ENCODE peak calls at places on chromosomes 2 and 18, in six cellular contexts. H is astrocyte, K is H9, Q is mesendoderm, M is keratinocyte, R is neural progenitor cell. U is an unnamed sample.

GRCh38 chr2:19119326-19120001 is 239.0 kb downstream of the OSR1 start:
- DNase-seq in Q (no peak), R (peak), K (no peak), H (no peak), M (no peak), U (no peak)

GRCh38 chr2:133844214-133844892 is 276.1 kb upstream of the NCKAP5 start:
- DNase-seq in R (peak), Q (peak), M (peak), K (peak), H (peak), U (peak)

GRCh38 chr2:74495440-74495839 is 4.0 kb downstream of the LBX2 start:
- DNase-seq in H (no peak), R (no peak), Q (no peak), M (no peak), K (no peak), U (no peak)

GRCh38 chr2:12501469-12502147 is 215.1 kb upstream of the TRIB2 start:
- DNase-seq in R (no peak), M (no peak), H (no peak), Q (no peak), K (no peak), U (no peak)

GRCh38 chr2:29920631-29921559 is 491 bp downstream of the ALK start:
- DNase-seq in Q (peak), M (no peak), R (peak), H (peak), K (peak), U (no peak)

GRCh38 chr2:196489366-196489765 is 150.1 kb upstream of the CCDC150 start:
- DNase-seq in Q (no peak), M (no peak), H (no peak), K (no peak), R (no peak), U (no peak)

GRCh38 chr2:186426153-186427016 is 59.7 kb upstream of the ZC3H15 start:
- DNase-seq in H (peak), K (no peak), M (no peak), Q (no peak), R (no peak), U (no peak)

GRCh38 chr2:109320195-109320935 is 191.4 kb downstream of the SH3RF3 start:
- DNase-seq in H (no peak), R (no peak), Q (no peak), M (no peak), K (no peak), U (no peak)

GRCh38 chr18:48992791-48993555 is 42.2 kb upstream of the SMAD7 start:
- DNase-seq in R (no peak), M (no peak), Q (peak), H (no peak), K (no peak), U (no peak)

GRCh38 chr2:109209412-109209811 is 80.4 kb downstream of the SH3RF3 start:
- DNase-seq in R (no peak), M (no peak), Q (peak), H (peak), K (no peak), U (no peak)

GRCh38 chr2:223414646-223415045 is 187.5 kb downstream of the SCG2 start:
- DNase-seq in Q (no peak), M (no peak), H (peak), K (no peak), R (no peak), U (no peak)

GRCh38 chr18:79806976-79807841 is 9.5 kb downstream of the KCNG2 start:
- DNase-seq in H (no peak), K (no peak), R (no peak), M (no peak), Q (no peak), U (no peak)

GRCh38 chr2:30216157-30216556 is 15.2 kb upstream of the LBH start:
- DNase-seq in K (no peak), Q (no peak), H (peak), M (no peak), R (no peak), U (no peak)

GRCh38 chr2:7845332-7845731 is 836.5 kb upstream of the ID2 start:
- DNase-seq in K (no peak), H (peak), R (no peak), Q (no peak), M (no peak), U (no peak)

GRCh38 chr2:79630060-79630459 is 117.2 kb downstream of the CTNNA2 start:
- DNase-seq in Q (peak), H (peak), K (peak), R (no peak), M (no peak), U (no peak)

GRCh38 chr2:169005994-169006393 is 25.1 kb downstream of the ABCB11 start:
- DNase-seq in R (no peak), H (no peak), M (no peak), Q (no peak), K (no peak), U (no peak)

GRCh38 chr2:71679481-71679880 is 226.1 kb downstream of the DYSF start:
- DNase-seq in M (no peak), Q (no peak), H (no peak), R (no peak), K (no peak), U (no peak)

GRCh38 chr18:23779696-23780303 is 90.5 kb downstream of the LAMA3 start:
- DNase-seq in Q (peak), H (peak), R (no peak), K (no peak), M (no peak), U (no peak)

GRCh38 chr2:158142568-158143332 is 41.1 kb downstream of the UPP2 start:
- DNase-seq in M (no peak), K (no peak), H (peak), Q (peak), R (no peak), U (no peak)

GRCh38 chr2:120854766-120855530 is 119.3 kb downstream of the GLI2 start:
- DNase-seq in Q (no peak), H (no peak), K (no peak), M (no peak), R (no peak), U (no peak)

GRCh38 chr2:134582547-134582899 is 136.3 kb downstream of the TMEM163 start:
- DNase-seq in K (no peak), R (no peak), M (no peak), H (no peak), Q (no peak), U (no peak)

GRCh38 chr2:10235099-10235908 is 67.4 kb upstream of the HPCAL1 start:
- DNase-seq in R (no peak), Q (no peak), H (peak), M (no peak), K (no peak), U (no peak)

GRCh38 chr18:10726198-10727068 is 200.6 kb downstream of the NAPG start:
- DNase-seq in Q (no peak), K (no peak), M (no peak), R (no peak), H (no peak), U (no peak)

GRCh38 chr2:37599688-37600525 is 71.5 kb downstream of the CDC42EP3 start:
- DNase-seq in R (no peak), M (no peak), Q (no peak), H (no peak), K (no peak), U (no peak)

GRCh38 chr2:164439235-164439634 is 182.0 kb downstream of the GRB14 start:
- DNase-seq in K (no peak), R (no peak), H (no peak), Q (no peak), M (no peak), U (no peak)

GRCh38 chr2:118806797-118807667 is 40.4 kb downstream of the EN1 start:
- DNase-seq in R (peak), Q (peak), M (no peak), K (no peak), H (no peak), U (no peak)

GRCh38 chr2:225006730-225007129 is 35.5 kb downstream of the DOCK10 start:
- DNase-seq in M (no peak), K (no peak), R (no peak), Q (no peak), H (no peak), U (no peak)

GRCh38 chr2:77631007-77631406 is 108.8 kb upstream of the LRRTM4 start:
- DNase-seq in K (no peak), H (no peak), Q (no peak), R (no peak), M (no peak), U (no peak)

GRCh38 chr2:95297639-95298395 is 670 bp downstream of the KCNIP3 start:
- DNase-seq in K (no peak), M (no peak), H (no peak), Q (no peak), R (no peak), U (no peak)

GRCh38 chr18:45441110-45441842 is 174.0 kb upstream of the SLC14A2 start:
- DNase-seq in H (no peak), K (no peak), R (no peak), M (peak), Q (peak), U (no peak)

GRCh38 chr2:106982350-106982749 is 96.4 kb upstream of the ST6GAL2 start:
- DNase-seq in M (no peak), K (no peak), R (no peak), H (peak), Q (no peak), U (no peak)

GRCh38 chr2:239067196-239067865 is 219.4 kb downstream of the TWIST2 start:
- DNase-seq in K (no peak), Q (no peak), M (no peak), H (no peak), R (no peak), U (no peak)

GRCh38 chr2:237429761-237430160 is 15.8 kb upstream of the COL6A3 start:
- DNase-seq in M (no peak), Q (no peak), K (no peak), R (no peak), H (no peak), U (no peak)
- H3K27ac ChIP-seq in M (no peak), Q (no peak), K (no peak), R (no peak), H (peak), U (no peak)

DNA sequence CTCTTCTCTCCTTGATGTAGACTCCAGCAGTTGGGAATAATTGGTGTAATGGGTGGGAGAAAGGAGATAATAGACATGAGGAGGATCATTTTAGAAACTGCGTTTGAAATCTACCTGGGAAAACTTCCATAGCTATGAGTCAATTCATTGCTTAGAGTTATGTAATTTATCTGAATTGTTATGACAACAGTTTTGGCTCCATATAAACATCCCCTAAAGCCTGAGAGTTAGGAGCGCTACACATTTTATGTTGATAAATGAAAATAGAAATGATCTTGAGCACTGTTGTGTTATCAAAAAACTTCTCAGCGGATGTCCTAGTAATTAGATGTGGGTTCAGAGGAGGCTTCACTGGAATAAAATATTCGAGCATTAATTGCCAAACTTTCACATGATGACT is 573.4 kb downstream of the TSN start:
- DNase-seq in M (no peak), Q (no peak), R (no peak), K (no peak), H (no peak), U (no peak)
- H3K9ac ChIP-seq in M (no peak), Q (no peak), R (no peak), K (no peak), H (no peak), U (no peak)

DNA sequence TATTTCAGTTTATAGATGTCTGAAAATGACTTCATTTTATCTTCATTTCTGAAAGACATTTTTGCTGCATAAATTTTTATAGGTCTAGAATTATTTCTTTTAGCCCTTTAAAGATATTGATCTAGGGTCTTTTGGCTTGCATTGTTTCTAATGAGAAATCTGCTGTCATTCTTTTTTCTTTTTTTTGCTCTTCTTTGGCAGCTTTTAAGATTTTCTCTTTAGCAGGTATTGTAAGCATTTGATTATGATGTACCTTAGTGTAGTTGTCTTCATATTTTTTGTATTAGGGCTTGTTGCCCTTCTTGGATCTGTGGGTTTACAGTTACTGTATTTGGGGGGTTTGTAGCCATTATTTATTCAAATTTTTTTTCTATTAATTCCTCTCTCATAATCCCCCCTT is 66.0 kb upstream of the IL1R1 start:
- DNase-seq in H (no peak), R (no peak), M (no peak), Q (no peak), K (no peak), U (no peak)
- H3K27ac ChIP-seq in H (no peak), R (no peak), M (no peak), Q (no peak), K (no peak), U (no peak)

GRCh38 chr2:130819915-130820861 is 16.5 kb upstream of the ARHGEF4 start:
- DNase-seq in Q (peak), H (no peak), R (peak), M (no peak), K (peak), U (no peak)
- H3K9ac ChIP-seq in Q (peak), H (no peak), R (no peak), M (peak), K (no peak), U (no peak)

DNA sequence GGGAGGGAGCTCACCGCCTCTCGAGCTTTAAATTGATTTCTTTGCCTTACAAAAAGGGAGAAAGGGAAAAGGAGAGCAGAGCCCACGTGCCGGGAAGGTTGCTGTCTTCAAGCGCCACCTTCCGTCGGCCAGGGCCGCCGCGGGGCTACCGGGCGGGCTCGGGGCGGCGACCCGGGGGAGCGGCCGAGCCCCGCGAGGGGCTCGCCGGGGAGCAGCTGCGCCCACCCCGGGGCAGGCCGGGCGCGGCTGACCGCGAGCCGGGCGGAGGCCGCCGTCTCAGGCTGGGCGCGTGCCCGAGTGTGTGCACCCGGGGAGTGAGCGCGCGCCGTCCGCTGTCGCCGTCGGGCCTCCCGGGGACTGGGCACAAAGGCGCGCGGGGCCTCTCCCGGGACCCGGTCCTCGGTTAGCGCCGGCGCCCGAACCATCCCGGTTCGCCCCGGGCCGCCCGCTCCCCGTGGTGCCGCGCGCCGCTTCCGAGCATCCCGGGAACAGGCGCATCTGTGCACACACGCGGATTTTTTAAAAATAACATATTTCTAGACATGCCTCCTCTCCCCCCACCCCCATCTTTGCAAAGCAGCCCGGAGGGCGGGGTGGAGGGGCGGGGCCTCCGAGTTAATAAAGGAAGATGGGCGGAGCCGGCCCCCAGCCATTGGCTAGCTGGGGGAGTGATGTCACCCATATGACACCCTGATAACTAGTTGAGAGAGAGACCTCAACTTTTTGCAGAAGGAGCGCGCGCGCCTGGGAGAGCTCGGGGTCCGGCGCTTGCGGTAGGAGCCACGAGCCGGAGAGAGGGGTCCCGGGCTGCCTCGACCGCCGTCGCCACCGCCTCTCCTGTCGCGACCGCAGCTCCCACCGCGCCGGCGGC is at the start of gene SOX11:
- DNase-seq in R (peak), K (peak), M (no peak), Q (peak), H (peak), U (peak)
- H3K27ac ChIP-seq in R (peak), K (no peak), M (no peak), Q (peak), H (peak), U (peak)

DNA sequence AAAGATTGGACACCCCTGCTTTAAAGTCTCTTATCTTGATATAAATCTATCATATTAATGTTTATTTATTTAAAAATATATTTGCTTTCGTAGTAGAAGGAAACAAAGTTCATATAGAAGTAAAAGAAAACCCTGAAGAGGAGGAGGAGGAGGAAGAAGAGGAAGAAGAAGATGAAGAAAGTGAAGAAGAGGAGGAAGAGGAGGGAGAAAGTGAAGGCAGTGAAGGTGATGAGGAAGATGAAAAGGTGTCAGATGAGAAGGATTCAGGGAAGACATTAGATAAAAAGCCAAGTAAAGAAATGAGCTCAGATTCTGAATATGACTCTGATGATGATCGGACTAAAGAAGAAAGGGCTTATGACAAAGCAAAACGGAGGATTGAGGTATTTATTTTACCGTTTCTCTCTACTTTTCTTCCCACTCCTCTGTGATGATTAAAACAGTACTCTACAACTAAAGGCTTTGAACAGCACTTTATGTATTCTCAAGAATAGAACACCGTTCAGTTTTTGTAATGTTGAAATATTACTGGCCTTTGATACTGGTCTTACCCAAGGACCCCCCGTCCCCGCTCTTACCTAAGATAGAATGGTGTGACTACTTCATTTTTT is 39.2 kb downstream of the EIF5B start:
- DNase-seq in M (no peak), K (no peak), Q (no peak), H (no peak), R (no peak), U (no peak)
- H3K9ac ChIP-seq in M (no peak), K (no peak), Q (no peak), H (no peak), R (no peak), U (no peak)

GRCh38 chr2:191266201-191266600 is 21.0 kb downstream of the MYO1B start:
- DNase-seq in H (peak), Q (no peak), M (no peak), R (no peak), K (no peak), U (no peak)
- H3K27ac ChIP-seq in H (peak), Q (no peak), M (peak), R (no peak), K (no peak), U (no peak)

GRCh38 chr2:101330253-101330921 is 21.9 kb upstream of the RNF149 start:
- DNase-seq in Q (peak), K (peak), R (peak), M (no peak), H (peak), U (no peak)
- H3K9ac ChIP-seq in Q (peak), K (no peak), R (no peak), M (peak), H (no peak), U (no peak)

DNA sequence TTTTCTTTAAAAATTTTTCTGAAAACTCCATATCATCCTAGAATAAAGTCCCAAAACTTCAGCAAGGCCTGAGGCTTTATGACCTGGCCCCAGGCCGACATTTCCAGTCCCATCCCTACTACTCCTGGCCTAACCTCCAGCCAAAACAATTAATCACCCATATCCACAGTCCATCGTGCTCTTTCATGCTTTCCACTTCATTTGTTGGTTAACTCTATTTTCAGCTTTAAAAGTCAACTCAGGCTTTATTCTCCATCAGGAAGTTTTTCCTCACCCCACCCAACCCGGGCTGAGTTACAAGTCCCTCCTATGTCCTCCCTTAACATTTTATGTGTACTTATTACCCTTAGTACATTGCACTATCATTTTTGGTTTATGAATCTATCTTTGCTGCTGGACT is 27.7 kb upstream of the SPTBN1 start:
- DNase-seq in R (no peak), Q (no peak), H (peak), M (no peak), K (no peak), U (no peak)
- H3K27ac ChIP-seq in R (no peak), Q (no peak), H (no peak), M (no peak), K (no peak), U (no peak)

GRCh38 chr2:67397143-67397986 is at the start of gene ETAA1:
- DNase-seq in M (peak), Q (peak), K (peak), R (peak), H (peak), U (peak)

GRCh38 chr2:67400560-67401464 is 3.7 kb downstream of the ETAA1 start:
- DNase-seq in K (no peak), R (no peak), Q (no peak), H (peak), M (no peak), U (no peak)

GRCh38 chr2:67394734-67395133 is 2.4 kb upstream of the ETAA1 start:
- DNase-seq in K (no peak), M (no peak), Q (peak), H (peak), R (no peak), U (no peak)

GRCh38 chr2:67399144-67399543 is 2.0 kb downstream of the ETAA1 start:
- DNase-seq in Q (no peak), K (no peak), R (no peak), H (no peak), M (no peak), U (no peak)

DNA sequence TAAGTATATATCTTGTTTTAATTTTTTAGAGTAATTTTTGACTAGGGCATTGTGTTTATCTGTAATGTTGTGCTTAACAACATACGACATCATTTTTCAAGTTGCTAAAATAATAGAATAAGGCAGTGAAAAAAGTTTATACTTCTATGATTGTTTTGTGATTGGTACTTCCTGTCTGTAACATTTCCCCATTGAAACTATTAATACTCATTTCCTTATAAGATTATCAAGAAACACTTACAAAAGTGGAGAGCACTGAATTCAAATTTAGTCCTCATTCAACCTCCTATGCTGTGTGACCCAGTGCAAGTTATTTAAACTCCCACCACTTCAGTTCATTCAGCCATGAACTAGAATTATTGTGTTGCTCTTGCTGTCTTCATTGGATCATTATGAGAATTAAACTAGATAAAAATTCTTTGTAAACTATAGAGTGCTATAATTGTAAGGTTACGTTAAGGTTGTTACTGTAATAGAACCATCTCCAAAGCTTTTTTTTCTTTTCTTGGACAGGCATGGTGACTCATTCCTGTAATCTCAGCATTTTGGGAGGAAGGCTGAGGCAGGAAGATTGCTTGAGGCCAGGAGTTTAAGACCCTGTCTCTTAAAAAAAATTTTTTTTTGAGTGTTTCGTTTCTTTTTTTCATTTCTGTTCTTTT is 2.8 kb downstream of the ETAA1 start:
- DNase-seq in M (no peak), Q (peak), R (no peak), H (peak), K (no peak), U (no peak)
- H3K9ac ChIP-seq in M (no peak), Q (no peak), R (no peak), H (peak), K (no peak), U (no peak)